ENCODE peak calls at places on chromosomes 1 and 21, in nine cellular contexts. O, M, S, R, U, Q, B, P and N are unnamed samples.

GRCh38 chr1:112395261-112395831 is 668 bp upstream of the CTTNBP2NL start:
- DNase-seq in O (no peak), M (no peak), S (no peak), R (no peak), U (peak), Q (no peak), B (no peak), P (peak), N (no peak)

GRCh38 chr1:118902299-118903270 is 85.6 kb downstream of the TBX15 start:
- DNase-seq in O (peak), M (no peak), S (no peak), R (no peak), U (peak), Q (no peak), B (no peak), P (peak), N (no peak)

GRCh38 chr1:100851726-100852125 is 42.9 kb downstream of the EXTL2 start:
- DNase-seq in O (peak), M (no peak), S (no peak), R (no peak), U (no peak), Q (no peak), B (no peak), P (no peak), N (no peak)

GRCh38 chr1:67261646-67262045 is 46.0 kb upstream of the IL12RB2 start:
- DNase-seq in O (no peak), M (no peak), S (no peak), R (no peak), U (no peak), Q (peak), B (no peak), P (no peak), N (no peak)

GRCh38 chr21:44509539-44509938 is 30.5 kb downstream of the KRTAP10-1 start:
- DNase-seq in O (no peak), M (no peak), S (no peak), R (no peak), U (peak), Q (no peak), B (peak), P (no peak), N (no peak)

GRCh38 chr21:40678681-40679284 is 168.2 kb downstream of the DSCAM start:
- DNase-seq in O (no peak), M (no peak), S (no peak), R (no peak), U (no peak), Q (no peak), B (no peak), P (no peak), N (no peak)

GRCh38 chr1:85473390-85473789 is 8.4 kb upstream of the DDAH1 start:
- DNase-seq in O (no peak), M (no peak), S (no peak), R (no peak), U (peak), Q (peak), B (peak), P (peak), N (no peak)

GRCh38 chr1:236168716-236169429 is 26.5 kb downstream of the GPR137B start:
- DNase-seq in O (peak), M (no peak), S (no peak), R (no peak), U (peak), Q (peak), B (no peak), P (peak), N (no peak)

GRCh38 chr1:32048440-32048839 is 24.3 kb upstream of the TMEM39B start:
- DNase-seq in O (no peak), M (no peak), S (no peak), R (no peak), U (no peak), Q (no peak), B (no peak), P (no peak), N (no peak)

GRCh38 chr21:16071082-16071481 is 341.3 kb downstream of the USP25 start:
- DNase-seq in O (peak), M (peak), S (no peak), R (peak), U (peak), Q (peak), B (no peak), P (peak), N (no peak)

GRCh38 chr1:150567341-150567716 is 12.1 kb downstream of the MCL1 start:
- DNase-seq in O (no peak), M (no peak), S (peak), R (no peak), U (peak), Q (peak), B (no peak), P (peak), N (no peak)

GRCh38 chr1:118989878-118990378 is 1.8 kb upstream of the TBX15 start:
- DNase-seq in O (peak), M (no peak), S (no peak), R (no peak), U (peak), Q (no peak), B (no peak), P (no peak), N (no peak)

DNA sequence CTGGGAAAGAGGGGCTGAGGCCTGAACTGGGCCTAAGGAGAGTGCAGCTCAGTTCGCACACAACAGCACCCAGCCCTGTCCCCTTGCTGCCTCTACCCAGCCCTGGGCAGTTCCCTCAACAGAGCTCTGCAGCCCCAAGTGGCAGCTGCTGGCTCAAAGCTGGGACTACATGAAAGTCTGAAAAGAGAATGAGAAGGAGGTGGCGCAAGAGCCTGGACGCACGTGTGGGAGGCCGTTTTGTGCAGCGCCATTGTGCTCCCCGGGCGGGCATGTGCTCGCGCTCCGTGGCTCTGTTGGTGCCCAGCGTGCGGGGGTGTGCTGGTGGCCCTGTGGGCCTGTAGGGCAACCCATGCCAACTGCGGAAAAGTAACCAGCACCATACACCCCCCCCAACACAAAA is 10.3 kb downstream of the GPR37L1 start:
- DNase-seq in O (no peak), M (no peak), S (no peak), R (peak), U (no peak), Q (no peak), B (no peak), P (no peak), N (no peak)
- TF ChIP-seq CTCF in O (no peak), M (no peak), S (no peak), R (peak), U (no peak), Q (no peak), B (no peak), P (no peak), N (no peak)

GRCh38 chr1:229230893-229231753 is 39.8 kb upstream of the RAB4A start:
- DNase-seq in O (peak), M (no peak), S (no peak), R (no peak), U (no peak), Q (peak), B (no peak), P (no peak), N (no peak)

GRCh38 chr1:229229721-229230135 is 41.2 kb upstream of the RAB4A start:
- DNase-seq in O (no peak), M (peak), S (no peak), R (peak), U (peak), Q (peak), B (no peak), P (peak), N (no peak)

GRCh38 chr1:229230136-229230892 is 40.6 kb upstream of the RAB4A start:
- DNase-seq in O (peak), M (no peak), S (peak), R (no peak), U (no peak), Q (no peak), B (no peak), P (no peak), N (no peak)

GRCh38 chr1:229229137-229229720 is 41.7 kb upstream of the RAB4A start:
- DNase-seq in O (no peak), M (no peak), S (no peak), R (no peak), U (peak), Q (peak), B (no peak), P (no peak), N (no peak)

DNA sequence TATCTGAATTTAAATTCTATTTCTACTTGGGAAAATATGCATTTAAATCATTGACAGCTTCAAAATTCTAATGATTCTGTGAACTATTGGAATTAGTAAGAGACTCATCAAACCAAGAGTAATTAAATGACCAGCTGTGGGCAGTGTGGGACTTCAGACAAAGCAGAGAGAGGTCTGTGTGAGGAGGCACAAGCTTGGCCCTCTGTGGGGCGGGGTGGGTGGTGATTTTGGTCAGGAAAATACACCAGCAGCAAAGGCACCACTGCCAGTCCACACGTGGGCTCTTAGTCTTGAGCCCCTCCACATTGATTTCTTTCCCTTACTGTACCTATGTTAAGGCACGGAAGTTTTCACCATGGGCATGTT is 39.2 kb upstream of the RAB4A start:
- DNase-seq in O (no peak), M (no peak), S (no peak), R (no peak), U (no peak), Q (no peak), B (no peak), P (no peak), N (no peak)
- TF ChIP-seq CTCF in O (no peak), M (no peak), S (no peak), R (no peak), U (no peak), Q (no peak), B (no peak), P (no peak), N (no peak)

GRCh38 chr1:162885265-162885664 is 24.3 kb upstream of the CCDC190 start:
- DNase-seq in O (no peak), M (no peak), S (no peak), R (no peak), U (no peak), Q (no peak), B (no peak), P (no peak), N (no peak)

GRCh38 chr1:162877412-162877811 is 16.4 kb upstream of the CCDC190 start:
- DNase-seq in O (no peak), M (no peak), S (no peak), R (no peak), U (no peak), Q (no peak), B (no peak), P (no peak), N (no peak)

GRCh38 chr1:162881590-162881989 is 20.6 kb upstream of the CCDC190 start:
- DNase-seq in O (no peak), M (no peak), S (no peak), R (no peak), U (no peak), Q (no peak), B (peak), P (no peak), N (no peak)

GRCh38 chr1:162878000-162878596 is 17.1 kb upstream of the CCDC190 start:
- DNase-seq in O (peak), M (no peak), S (peak), R (no peak), U (peak), Q (peak), B (no peak), P (peak), N (no peak)

GRCh38 chr1:162882248-162882666 is 21.3 kb upstream of the CCDC190 start:
- DNase-seq in O (no peak), M (no peak), S (no peak), R (no peak), U (peak), Q (no peak), B (no peak), P (no peak), N (no peak)
- TF ChIP-seq CTCF in O (no peak), M (no peak), S (no peak), R (no peak), U (no peak), Q (no peak), B (no peak), P (no peak), N (no peak)

DNA sequence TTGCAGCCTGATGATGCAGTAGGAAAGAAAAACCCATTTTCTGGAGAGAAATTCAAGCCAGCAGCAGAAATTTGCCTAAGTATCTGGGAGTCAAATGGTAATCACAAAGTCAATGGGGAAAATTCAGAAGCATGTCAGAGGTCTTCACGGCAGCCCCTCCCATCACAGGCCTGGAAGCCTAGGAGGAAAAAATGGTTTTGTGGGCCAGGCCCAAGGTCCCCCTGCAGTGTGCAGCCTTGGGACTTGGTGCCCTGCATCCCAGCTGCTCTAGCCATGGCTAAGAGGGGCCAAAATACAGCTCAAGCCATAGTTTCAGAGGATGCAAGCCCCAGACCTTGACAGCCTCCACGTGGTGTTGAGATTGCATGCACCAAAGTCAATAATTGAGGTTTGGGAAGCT is 334.8 kb downstream of the PTBP2 start:
- DNase-seq in O (no peak), M (no peak), S (no peak), R (no peak), U (no peak), Q (no peak), B (no peak), P (no peak), N (no peak)
- TF ChIP-seq CTCF in O (no peak), M (no peak), S (no peak), R (no peak), U (no peak), Q (no peak), B (no peak), P (no peak), N (no peak)

GRCh38 chr1:59877108-59877682 is 49.4 kb downstream of the CYP2J2 start:
- DNase-seq in O (no peak), M (no peak), S (no peak), R (no peak), U (no peak), Q (no peak), B (no peak), P (no peak), N (no peak)

GRCh38 chr1:59880735-59881134 is 45.8 kb downstream of the CYP2J2 start:
- DNase-seq in O (no peak), M (no peak), S (no peak), R (peak), U (peak), Q (peak), B (no peak), P (peak), N (no peak)

GRCh38 chr1:59878370-59878769 is 48.2 kb downstream of the CYP2J2 start:
- DNase-seq in O (no peak), M (no peak), S (no peak), R (no peak), U (no peak), Q (no peak), B (no peak), P (no peak), N (no peak)

GRCh38 chr1:59880001-59880400 is 46.6 kb downstream of the CYP2J2 start:
- DNase-seq in O (no peak), M (no peak), S (no peak), R (no peak), U (no peak), Q (peak), B (no peak), P (peak), N (no peak)

GRCh38 chr1:59879556-59879955 is 47.0 kb downstream of the CYP2J2 start:
- DNase-seq in O (peak), M (no peak), S (peak), R (peak), U (peak), Q (peak), B (no peak), P (peak), N (no peak)
- TF ChIP-seq CTCF in O (peak), M (no peak), S (no peak), R (no peak), U (peak), Q (peak), B (peak), P (peak), N (no peak)

GRCh38 chr1:24437631-24438396 is 22.2 kb downstream of the NIPAL3 start:
- DNase-seq in O (peak), M (peak), S (no peak), R (no peak), U (peak), Q (peak), B (no peak), P (peak), N (no peak)
- TF ChIP-seq CTCF in O (no peak), M (no peak), S (no peak), R (no peak), U (no peak), Q (no peak), B (no peak), P (no peak), N (no peak)

GRCh38 chr1:921011-921837 is 2.5 kb upstream of the SAMD11 start:
- DNase-seq in O (peak), M (no peak), S (no peak), R (peak), U (peak), Q (peak), B (peak), P (peak), N (no peak)
- TF ChIP-seq CTCF in O (peak), M (peak), S (no peak), R (peak), U (peak), Q (peak), B (peak), P (peak), N (no peak)

GRCh38 chr1:65992160-65993046 is 199.7 kb downstream of the PDE4B start:
- DNase-seq in O (peak), M (no peak), S (no peak), R (no peak), U (no peak), Q (peak), B (no peak), P (peak), N (no peak)
- TF ChIP-seq CTCF in O (peak), M (no peak), S (no peak), R (no peak), U (no peak), Q (peak), B (no peak), P (no peak), N (no peak)

GRCh38 chr1:156136970-156137483 is 16.4 kb upstream of the SEMA4A start:
- DNase-seq in O (no peak), M (no peak), S (no peak), R (no peak), U (no peak), Q (no peak), B (no peak), P (no peak), N (no peak)
- TF ChIP-seq CTCF in O (peak), M (no peak), S (no peak), R (no peak), U (peak), Q (peak), B (no peak), P (peak), N (no peak)